ENCODE peak calls at places on chromosomes 13 and 19, in nine cellular contexts. Z is PC-3, S is astrocyte of the spinal cord, T is kidney epithelial cell, M is OCI-LY7, K is upper lobe of left lung, V is osteoblast, J is GM12865, G is colonic mucosa. E is an unnamed sample.

GRCh38 chr19:32580353-32580900 is 563 bp upstream of the PDCD5 start:
- DNase-seq in K (no peak), V (no peak), S (no peak), G (no peak), T (no peak), M (peak; percentile 4), J (no peak), Z (no peak), E (no peak)

GRCh38 chr13:38824342-38824741 is 137.5 kb downstream of the FREM2 start:
- DNase-seq in T (no peak), G (no peak), S (no peak), K (no peak), M (no peak), V (no peak), J (peak; percentile 68), Z (no peak), E (no peak)

GRCh38 chr19:3606690-3607289 is at the start of gene TBXA2R:
- DNase-seq in T (no peak), S (peak; percentile 66), K (peak; percentile 66), V (peak; percentile 100), J (no peak), Z (peak; percentile 59), M (peak; percentile 27), G (peak; percentile 80), E (no peak)

GRCh38 chr13:29538625-29538976 is 56.9 kb downstream of the SLC7A1 start:
- DNase-seq in K (no peak), S (no peak), T (no peak), M (no peak), J (no peak), Z (no peak), V (no peak), G (no peak), E (no peak)

GRCh38 chr13:108609353-108609752 is 20.1 kb upstream of the MYO16 start:
- DNase-seq in K (no peak), T (no peak), S (peak; percentile 53), J (peak; percentile 6), G (no peak), M (no peak), Z (peak; percentile 57), V (no peak), E (peak; percentile 20)

GRCh38 chr19:55173717-55174409 is 6.2 kb downstream of the SYT5 start:
- DNase-seq in Z (peak; percentile 85), J (no peak), V (peak; percentile 99), K (no peak), S (peak; percentile 57), G (peak; percentile 70), M (peak; percentile 84), T (no peak), E (no peak)

GRCh38 chr19:33678796-33679195 is 57.0 kb downstream of the CHST8 start:
- DNase-seq in Z (no peak), G (no peak), T (no peak), S (no peak), V (no peak), M (no peak), J (no peak), K (no peak), E (no peak)

GRCh38 chr13:81480634-81481033 is 1139.7 kb upstream of the SPRY2 start:
- DNase-seq in Z (peak; percentile 7), V (no peak), K (no peak), J (no peak), T (no peak), M (no peak), S (no peak), G (no peak), E (no peak)

GRCh38 chr19:35992902-35993765 is 1.9 kb upstream of the SDHAF1 start:
- DNase-seq in M (no peak), T (no peak), Z (no peak), J (peak; percentile 36), K (no peak), G (no peak), V (peak; percentile 23), S (no peak), E (no peak)

GRCh38 chr19:13044160-13044853 is 49.0 kb downstream of the NFIX start:
- DNase-seq in K (no peak), J (no peak), M (no peak), V (peak; percentile 80), Z (peak; percentile 56), T (no peak), G (no peak), S (peak; percentile 73), E (no peak)

GRCh38 chr19:32268381-32268780 is 77.0 kb upstream of the ZNF507 start:
- DNase-seq in K (no peak), V (no peak), Z (no peak), G (no peak), J (no peak), S (no peak), M (no peak), T (no peak), E (no peak)

GRCh38 chr13:94154362-94154761 is 325.1 kb downstream of the DCT start:
- DNase-seq in Z (peak; percentile 30), J (no peak), K (peak; percentile 23), S (peak; percentile 51), G (peak; percentile 24), M (no peak), T (no peak), V (peak; percentile 54), E (no peak)

GRCh38 chr19:44570603-44570983 is 41.1 kb upstream of the CEACAM20 start:
- DNase-seq in G (no peak), T (no peak), V (no peak), K (no peak), S (no peak), Z (no peak), J (no peak), M (no peak), E (no peak)

GRCh38 chr19:42511340-42511739 is 16.9 kb downstream of the CEACAM1 start:
- DNase-seq in G (no peak), K (no peak), Z (no peak), J (no peak), M (no peak), S (no peak), T (no peak), V (no peak), E (no peak)

GRCh38 chr13:41515491-41516139 is 58.3 kb downstream of the RGCC start:
- DNase-seq in T (no peak), V (no peak), M (no peak), G (no peak), K (no peak), J (no peak), S (no peak), Z (no peak), E (no peak)
- H3K4me3 ChIP-seq in T (no peak overlapping the region), V (no peak overlapping the region), M (no peak overlapping the region), G (no peak overlapping the region), K (no peak overlapping the region), J (no peak overlapping the region), S (no peak overlapping the region), Z (no peak overlapping the region), E (no peak overlapping the region)

DNA sequence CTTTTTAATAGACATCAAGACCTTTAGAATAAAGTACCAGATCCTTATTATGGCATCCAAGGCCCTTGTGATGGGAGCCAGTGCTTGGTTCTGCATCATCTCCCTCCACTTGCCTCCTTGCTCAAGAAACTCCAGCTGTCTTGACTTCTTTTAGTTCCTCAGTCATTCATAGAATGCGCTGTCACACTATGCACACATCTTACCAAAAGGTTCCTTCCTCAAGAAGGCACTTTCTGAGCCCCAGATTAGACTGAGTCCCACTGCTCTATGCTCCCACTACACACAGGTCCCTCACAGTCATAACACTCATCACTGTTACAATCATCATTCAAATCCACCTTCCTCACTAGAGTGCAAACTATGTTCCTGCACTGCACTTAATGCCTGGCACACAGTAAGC is 57.8 kb upstream of the ITM2B start:
- DNase-seq in J (no peak), Z (no peak), M (peak; percentile 26), G (no peak), K (no peak), S (no peak), V (peak; percentile 27), T (no peak), E (no peak)
- H3K4me3 ChIP-seq in J (no peak overlapping the region), Z (no peak overlapping the region), M (no peak overlapping the region), G (no peak overlapping the region), K (no peak overlapping the region), S (no peak overlapping the region), V (no peak overlapping the region), T (no peak overlapping the region), E (no peak overlapping the region)

GRCh38 chr13:27194895-27195764 is 23.5 kb upstream of the USP12 start:
- DNase-seq in K (no peak), T (peak; percentile 90), G (no peak), S (peak; percentile 93), V (peak; percentile 94), M (no peak), Z (peak; percentile 95), J (no peak), E (peak; percentile 78)

GRCh38 chr13:27194209-27194608 is 22.6 kb upstream of the USP12 start:
- DNase-seq in K (no peak), J (no peak), Z (peak; percentile 17), G (no peak), S (no peak), T (no peak), V (no peak), M (no peak), E (no peak)

GRCh38 chr13:27188239-27188638 is 16.6 kb upstream of the USP12 start:
- DNase-seq in M (no peak), J (no peak), Z (no peak), T (no peak), K (no peak), S (no peak), V (no peak), G (peak; percentile 33), E (no peak)

GRCh38 chr13:27189192-27189591 is 17.6 kb upstream of the USP12 start:
- DNase-seq in Z (no peak), G (no peak), J (no peak), V (no peak), T (no peak), K (no peak), M (no peak), S (no peak), E (no peak)

DNA sequence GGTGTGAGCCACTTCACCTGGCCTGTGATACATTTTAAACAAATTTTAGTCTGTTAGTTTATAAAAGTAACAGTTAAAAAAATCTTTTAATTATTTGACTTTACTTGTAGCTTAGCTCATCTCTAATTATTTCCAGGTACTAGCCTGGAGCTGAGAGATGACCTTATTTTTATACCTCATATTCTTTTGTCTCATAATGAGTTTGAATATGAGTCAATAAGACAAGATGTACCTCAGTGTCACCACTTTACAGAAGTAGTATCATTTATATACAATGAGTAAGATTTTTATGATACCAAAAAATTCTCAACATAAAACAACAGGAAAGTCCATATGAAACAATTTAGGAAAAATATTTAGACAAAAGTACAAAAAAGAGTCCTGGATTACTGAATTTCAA is 21.3 kb upstream of the USP12 start:
- DNase-seq in J (no peak), Z (no peak), G (no peak), S (no peak), M (no peak), K (no peak), T (no peak), V (no peak), E (no peak)
- H3K4me3 ChIP-seq in J (no peak overlapping the region), Z (no peak overlapping the region), G (no peak overlapping the region), S (no peak overlapping the region), M (no peak overlapping the region), K (no peak overlapping the region), T (no peak overlapping the region), V (no peak overlapping the region), E (no peak overlapping the region)

DNA sequence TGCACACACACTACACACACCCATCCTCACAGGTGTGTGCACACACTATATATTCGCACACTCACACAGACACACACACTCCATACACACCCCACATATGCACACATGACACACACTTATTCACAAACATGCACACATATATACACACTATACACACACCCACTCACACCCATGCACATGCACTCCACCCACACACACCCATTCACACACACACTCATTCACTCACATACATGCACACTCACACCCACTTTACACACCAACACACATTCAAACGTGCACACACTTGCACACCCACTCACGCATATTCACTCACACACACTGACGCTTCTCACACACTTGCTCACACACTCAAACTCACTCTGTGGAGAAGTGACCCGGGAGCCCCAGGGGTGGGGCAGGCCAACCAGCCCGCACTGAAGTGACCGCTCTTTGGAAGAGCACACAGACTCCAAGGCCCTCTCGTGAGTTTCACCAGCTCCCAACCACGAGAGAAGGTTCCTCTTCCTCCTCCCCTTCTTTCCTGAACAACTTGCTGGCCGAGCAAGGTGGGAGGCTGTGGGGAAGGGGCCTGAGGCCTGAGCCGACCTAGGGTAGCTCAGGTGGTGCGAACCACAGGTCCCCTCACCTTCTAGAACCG is 86.1 kb upstream of the TM9SF2 start:
- DNase-seq in V (no peak), J (no peak), Z (no peak), G (no peak), T (no peak), S (no peak), K (peak; percentile 44), M (no peak), E (no peak)
- H3K4me3 ChIP-seq in V (no peak overlapping the region), J (no peak overlapping the region), Z (no peak overlapping the region), G (no peak overlapping the region), T (no peak overlapping the region), S (no peak overlapping the region), K (no peak overlapping the region), M (no peak overlapping the region), E (no peak overlapping the region)